ENCODE peak calls at places on chromosomes 7 and 10, in seven cellular contexts. N is activated T-cell treated with anti-CD3 and anti-CD28 coated beads for 1 hour, H is NCI-H1105 treated with DMSO at 0.1 percent for 48 hours, E is fibroblast of gingiva, B is colonic mucosa, T is transverse colon, P is hippocampal formation. L is an unnamed sample.
A peak's percentile ranks its signal among the peaks of the same experiment; 100 is the strongest.

GRCh38 chr7:8700076-8700624 is 266.7 kb downstream of the NXPH1 start:
- DNase-seq in H (peak; percentile 16), B (no peak), T (no peak), P (no peak), E (no peak), N (no peak), L (no peak)

GRCh38 chr10:43971981-43972380 is 323.3 kb upstream of the ZNF32 start:
- DNase-seq in B (no peak), T (no peak), H (no peak), P (no peak), N (no peak), E (no peak), L (no peak)

GRCh38 chr10:125141150-125141859 is 19.1 kb downstream of the CTBP2 start:
- DNase-seq in N (no peak), B (no peak), P (no peak), T (no peak), H (no peak), E (no peak), L (no peak)

GRCh38 chr10:89563861-89564478 is 28.6 kb upstream of the SLC16A12 start:
- DNase-seq in E (peak; percentile 16), H (peak; percentile 56), B (peak; percentile 23), P (peak; percentile 72), N (no peak), T (no peak), L (no peak)

GRCh38 chr10:82981137-82981723 is 1106.2 kb downstream of the NRG3 start:
- DNase-seq in N (no peak), E (peak; percentile 13), P (no peak), T (no peak), H (no peak), B (no peak), L (no peak)

GRCh38 chr7:143145-143751 is 49.1 kb upstream of the FAM20C start:
- DNase-seq in H (no peak), T (no peak), N (no peak), E (no peak), B (peak; percentile 15), P (no peak), L (no peak)

GRCh38 chr10:3763035-3763456 is 22.0 kb downstream of the KLF6 start:
- DNase-seq in T (peak; percentile 45), P (no peak), B (peak; percentile 46), N (no peak), E (no peak), H (no peak), L (no peak)

GRCh38 chr7:5532520-5533335 is 109.1 kb upstream of the TNRC18 start:
- DNase-seq in H (no peak), P (no peak), B (peak; percentile 93), N (no peak), E (no peak), T (peak; percentile 89), L (peak; percentile 76)

GRCh38 chr10:43137701-43137970 is 609 bp upstream of the CSGALNACT2 start:
- DNase-seq in P (peak; percentile 55), T (peak; percentile 53), B (peak; percentile 45), N (no peak), H (peak; percentile 16), E (peak; percentile 66), L (no peak)

GRCh38 chr10:1151071-1152033 is 95.2 kb downstream of the WDR37 start:
- DNase-seq in E (no peak), H (no peak), P (no peak), T (no peak), N (no peak), B (peak; percentile 9), L (no peak)

GRCh38 chr10:47402681-47403301 is 18.7 kb upstream of the ZNF488 start:
- DNase-seq in T (peak; percentile 26), P (no peak), B (peak; percentile 33), H (no peak), E (peak; percentile 81), N (no peak), L (no peak)